ENCODE peak calls at places on chromosomes 7 and 10, in four cellular contexts. A is GM10248, U is IMR-90, T is right lobe of liver. J is an unnamed sample.
A peak's percentile ranks its signal among the peaks of the same experiment; 100 is the strongest.

GRCh38 chr7:127618775-127619174 is 833 bp upstream of the PAX4 start:
- DNase-seq in A (no peak), U (no peak), T (no peak), J (no peak)

GRCh38 chr10:76874151-76874550 is 763.5 kb downstream of the KCNMA1 start:
- DNase-seq in A (no peak), U (no peak), T (no peak), J (no peak)

GRCh38 chr10:80473096-80473657 is 19.1 kb downstream of the TSPAN14 start:
- DNase-seq in A (no peak), U (no peak), T (no peak), J (no peak)

GRCh38 chr10:93851169-93851568 is 42.6 kb upstream of the SLC35G1 start:
- DNase-seq in A (no peak), U (no peak), T (no peak), J (peak; percentile 25)

GRCh38 chr7:16554518-16555236 is 28.1 kb downstream of the LRRC72 start:
- DNase-seq in A (no peak), U (no peak), T (no peak), J (no peak)

GRCh38 chr7:25314094-25314708 is 85.9 kb upstream of the NPVF start:
- DNase-seq in A (no peak), U (no peak), T (no peak), J (no peak)

GRCh38 chr7:5477723-5478531 is 54.3 kb upstream of the TNRC18 start:
- DNase-seq in A (peak; percentile 72), U (no peak), T (no peak), J (no peak)

GRCh38 chr10:33487014-33487776 is 152.7 kb upstream of the NRP1 start:
- DNase-seq in A (no peak), U (peak; percentile 9), T (no peak), J (no peak)

GRCh38 chr10:70477661-70478162 is 855 bp upstream of the PALD1 start:
- DNase-seq in A (peak; percentile 54), U (peak; percentile 18), T (no peak), J (peak; percentile 77)

GRCh38 chr10:6050801-6051445 is 11.2 kb downstream of the IL2RA start:
- DNase-seq in A (peak; percentile 82), U (peak; percentile 44), T (peak; percentile 82), J (peak; percentile 89)

GRCh38 chr7:70571986-70572385 is 560.0 kb upstream of the GALNT17 start:
- DNase-seq in A (no peak), U (no peak), T (peak; percentile 80), J (no peak)

GRCh38 chr7:45646996-45647411 is 72.8 kb downstream of the ADCY1 start:
- DNase-seq in A (no peak), U (peak; percentile 8), T (peak; percentile 24), J (no peak)

GRCh38 chr7:48298779-48299178 is 127.5 kb downstream of the ABCA13 start:
- DNase-seq in A (peak; percentile 25), U (peak; percentile 84), T (no peak), J (peak; percentile 33)

GRCh38 chr10:54665122-54665521 is 135.9 kb downstream of the PCDH15 start:
- DNase-seq in A (no peak), U (no peak), T (no peak), J (no peak)

GRCh38 chr7:150961510-150962284 is 16.4 kb downstream of the KCNH2 start:
- DNase-seq in A (no peak), U (peak; percentile 47), T (no peak), J (no peak)

GRCh38 chr7:140062118-140062527 is 628 bp downstream of the PARP12 start:
- DNase-seq in A (peak; percentile 40), U (no peak), T (no peak), J (peak; percentile 64)

GRCh38 chr10:102814873-102815661 is 22.1 kb downstream of the CYP17A1 start:
- DNase-seq in A (no peak), U (peak; percentile 68), T (peak; percentile 68), J (no peak)

GRCh38 chr7:130891254-130892094 is 157.5 kb upstream of the KLF14 start:
- DNase-seq in A (no peak), U (peak; percentile 96), T (peak; percentile 50), J (no peak)

GRCh38 chr7:138223402-138223872 is 147.2 kb downstream of the AKR1D1 start:
- DNase-seq in A (no peak), U (no peak), T (no peak), J (no peak)

GRCh38 chr7:23273141-23273599 is 26.0 kb upstream of the MALSU1 start:
- DNase-seq in A (peak; percentile 85), U (peak; percentile 96), T (peak; percentile 93), J (peak; percentile 85)

GRCh38 chr7:24922099-24922773 is 57.7 kb downstream of the OSBPL3 start:
- DNase-seq in A (no peak), U (no peak), T (no peak), J (no peak)

GRCh38 chr7:39951156-39951942 is 1.3 kb downstream of the CDK13 start:
- DNase-seq in A (peak; percentile 73), U (peak; percentile 52), T (peak; percentile 68), J (peak; percentile 86)

GRCh38 chr10:49408437-49409306 is 12.8 kb upstream of the DRGX start:
- DNase-seq in A (no peak), U (no peak), T (no peak), J (no peak)

GRCh38 chr7:138303230-138304070 is 156.6 kb upstream of the TRIM24 start:
- DNase-seq in A (no peak), U (no peak), T (no peak), J (no peak)

GRCh38 chr10:83666762-83667161 is 472.5 kb upstream of the GHITM start:
- DNase-seq in A (no peak), U (no peak), T (no peak), J (no peak)

GRCh38 chr10:58089739-58090138 is 178.0 kb downstream of the IPMK start:
- DNase-seq in A (no peak), U (no peak), T (no peak), J (no peak)

DNA sequence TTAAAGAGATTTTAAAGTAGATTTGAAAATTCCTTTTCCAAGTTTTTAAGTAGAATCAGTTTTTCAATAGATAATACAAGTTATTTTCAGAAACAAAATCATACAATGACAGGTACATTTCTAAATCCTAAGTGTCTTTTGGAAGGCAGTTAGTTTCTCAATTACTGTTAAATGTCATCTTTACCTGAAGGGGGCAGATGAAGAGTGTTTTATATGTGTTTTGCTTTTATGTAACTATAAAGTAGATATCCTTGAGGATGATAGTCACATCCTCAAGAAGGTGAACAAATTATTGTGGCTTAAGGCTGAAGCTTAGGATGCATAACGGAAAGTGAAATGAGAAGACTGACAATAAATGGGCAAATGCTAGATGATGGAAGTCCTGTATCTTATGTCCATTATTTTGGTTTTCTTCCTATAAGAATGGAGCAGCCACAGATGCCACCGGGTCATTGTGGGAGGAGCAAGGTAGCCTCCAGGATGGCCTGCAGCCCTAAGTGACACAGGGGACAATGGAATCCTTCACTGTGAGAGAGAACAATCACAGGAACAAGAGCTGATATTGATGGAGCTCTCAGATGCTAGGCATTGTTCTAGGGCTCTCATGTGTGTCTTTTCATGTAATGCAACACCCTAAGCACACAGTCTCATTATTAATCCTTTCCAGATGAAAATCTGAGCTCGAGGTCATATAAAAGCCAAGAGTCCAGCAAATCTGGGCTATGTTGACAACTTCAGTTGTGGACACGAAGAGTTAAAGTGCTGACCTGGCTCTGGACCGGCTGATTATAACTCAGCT is 14.1 kb upstream of the MKX start:
- DNase-seq in A (no peak), U (no peak), T (no peak), J (no peak)
- TF ChIP-seq CTCF in A (no peak), U (peak; percentile 13), T (no peak), J (no peak)

GRCh38 chr7:120858299-120858636 is 324 bp upstream of the TSPAN12 start:
- DNase-seq in A (no peak), U (no peak), T (no peak), J (no peak)

GRCh38 chr7:120856198-120856597 is 1.7 kb downstream of the TSPAN12 start:
- DNase-seq in A (no peak), U (no peak), T (no peak), J (no peak)

GRCh38 chr7:120860151-120860550 is 2.2 kb upstream of the TSPAN12 start:
- DNase-seq in A (no peak), U (no peak), T (no peak), J (no peak)

GRCh38 chr7:120857558-120858298 is at the start of gene TSPAN12:
- DNase-seq in A (peak; percentile 86), U (peak; percentile 54), T (peak; percentile 92), J (peak; percentile 87)

DNA sequence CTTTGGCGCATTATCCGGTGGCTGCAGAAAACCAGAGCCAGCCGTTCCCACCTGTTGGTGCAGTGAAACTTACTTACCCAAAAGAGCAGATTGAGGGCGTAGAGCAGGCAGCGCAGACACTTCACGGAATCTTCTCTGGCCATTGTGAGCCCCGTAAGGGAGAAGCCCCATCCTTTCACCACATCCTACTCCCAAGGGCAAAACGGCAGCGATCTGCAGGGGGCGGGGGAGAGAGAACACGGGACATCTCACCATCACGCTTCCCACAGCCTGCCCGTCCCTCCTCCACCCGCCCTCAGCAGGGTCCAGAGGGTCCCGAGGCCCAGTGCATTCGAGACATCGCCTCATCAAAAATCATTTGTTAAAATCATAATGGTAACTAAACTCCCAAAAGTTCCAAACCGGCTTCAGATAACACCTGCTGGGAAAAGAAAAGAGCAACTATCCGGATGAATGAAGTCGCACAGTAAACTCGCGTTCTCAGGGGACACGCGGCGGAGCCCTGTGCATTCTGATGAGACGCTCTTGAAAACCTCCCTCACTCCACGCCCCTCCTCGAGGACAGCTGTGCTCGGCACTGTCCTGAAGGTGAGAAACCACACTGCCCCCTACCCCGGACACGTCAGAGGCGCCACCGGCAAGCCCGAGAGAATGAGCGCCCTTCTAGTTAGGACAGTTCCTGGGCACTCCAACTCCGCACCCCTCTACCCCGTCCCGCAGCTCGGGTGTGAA is 1.2 kb downstream of the TSPAN12 start:
- DNase-seq in A (peak; percentile 73), U (peak; percentile 8), T (peak; percentile 58), J (peak; percentile 70)
- TF ChIP-seq CTCF in A (peak; percentile 25), U (no peak), T (no peak), J (peak; percentile 34)

GRCh38 chr10:52951819-52952218 is 179.2 kb upstream of the MBL2 start:
- DNase-seq in A (peak; percentile 53), U (peak; percentile 57), T (peak; percentile 68), J (no peak)
- TF ChIP-seq CTCF in A (peak; percentile 62), U (peak; percentile 61), T (peak; percentile 59), J (peak; percentile 71)

GRCh38 chr7:31476073-31476745 is 37.7 kb upstream of the ITPRID1 start:
- DNase-seq in A (no peak), U (no peak), T (no peak), J (no peak)
- TF ChIP-seq CTCF in A (no peak), U (no peak), T (no peak), J (peak; percentile 35)

GRCh38 chr7:78427209-78427608 is 628.6 kb downstream of the PHTF2 start:
- DNase-seq in A (peak; percentile 4), U (no peak), T (no peak), J (no peak)
- TF ChIP-seq CTCF in A (no peak), U (no peak), T (no peak), J (no peak)

GRCh38 chr10:12847361-12847975 is 154.0 kb downstream of the CCDC3 start:
- DNase-seq in A (no peak), U (no peak), T (no peak), J (no peak)
- TF ChIP-seq CTCF in A (peak; percentile 29), U (peak; percentile 19), T (no peak), J (peak; percentile 63)